ENCODE peak calls at places on chromosome 20, in five cellular contexts. X is thyroid gland, Q is skeletal muscle cell, O is fibroblast of lung, K is psoas muscle. S is an unnamed sample.

GRCh38 chr20:59177266-59178250 is 13.9 kb downstream of the ZNF831 start:
- DNase-seq in X (no peak), Q (no peak), O (no peak), K (no peak), S (no peak)

GRCh38 chr20:52683761-52684160 is 288.4 kb upstream of the TSHZ2 start:
- DNase-seq in X (no peak), Q (no peak), O (no peak), K (no peak), S (no peak)

GRCh38 chr20:18058661-18059467 is 1.1 kb upstream of the OVOL2 start:
- DNase-seq in X (peak), Q (no peak), O (no peak), K (no peak), S (no peak)

GRCh38 chr20:22584922-22585785 is 782 bp upstream of the FOXA2 start:
- DNase-seq in X (peak), Q (no peak), O (no peak), K (no peak), S (no peak)

GRCh38 chr20:38173237-38174156 is 8.4 kb upstream of the TGM2 start:
- DNase-seq in X (no peak), Q (peak), O (peak), K (no peak), S (peak)

GRCh38 chr20:46797201-46797600 is 87.8 kb downstream of the SLC2A10 start:
- DNase-seq in X (no peak), Q (no peak), O (no peak), K (no peak), S (no peak)

GRCh38 chr20:33162313-33162712 is 5.6 kb upstream of the BPIFA2 start:
- DNase-seq in X (no peak), Q (no peak), O (no peak), K (no peak), S (no peak)

GRCh38 chr20:36303831-36304230 is 2.3 kb upstream of the DLGAP4 start:
- DNase-seq in X (no peak), Q (no peak), O (no peak), K (no peak), S (no peak)

GRCh38 chr20:39767352-39767751 is 805.2 kb downstream of the DHX35 start:
- DNase-seq in X (no peak), Q (no peak), O (no peak), K (no peak), S (no peak)

GRCh38 chr20:49388790-49389189 is 93.7 kb downstream of the KCNB1 start:
- DNase-seq in X (no peak), Q (no peak), O (peak), K (no peak), S (no peak)

GRCh38 chr20:1267161-1267560 is 1.1 kb downstream of the SNPH start:
- DNase-seq in X (no peak), Q (no peak), O (no peak), K (no peak), S (no peak)

GRCh38 chr20:50315811-50316551 is 125.4 kb downstream of the CEBPB start:
- DNase-seq in X (no peak), Q (no peak), O (no peak), K (no peak), S (no peak)

GRCh38 chr20:31894980-31895675 is 24.7 kb downstream of the TTLL9 start:
- DNase-seq in X (peak), Q (peak), O (peak), K (peak), S (peak)

GRCh38 chr20:58075565-58075964 is 152.9 kb downstream of the ANKRD60 start:
- DNase-seq in X (no peak), Q (no peak), O (no peak), K (no peak), S (no peak)
- H3K4me3 ChIP-seq in X (no peak), Q (no peak), O (no peak), K (no peak), S (no peak)

DNA sequence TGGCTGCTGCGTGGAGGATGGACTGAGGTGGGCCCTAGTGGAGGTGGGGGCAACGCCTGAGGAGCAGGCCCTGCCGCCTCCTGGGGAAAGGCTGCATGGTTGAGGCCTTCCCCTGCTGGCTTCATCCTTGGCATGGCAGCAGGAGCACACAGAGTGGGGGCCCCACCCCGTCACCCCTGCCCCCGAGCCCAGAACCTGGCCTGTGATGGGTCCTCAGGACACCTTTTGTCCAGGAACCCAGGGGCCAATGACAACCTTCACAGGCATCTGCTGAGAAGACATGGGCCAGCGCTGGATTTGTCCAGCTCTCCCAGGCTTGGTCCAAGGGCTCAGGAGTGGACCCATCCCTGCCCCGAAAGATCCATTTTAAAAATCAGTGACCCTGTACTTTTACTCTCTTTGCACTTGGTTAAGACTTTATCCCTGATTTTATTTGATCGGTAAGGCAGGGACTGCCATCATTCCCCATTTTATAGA is 575 bp upstream of the SLC17A9 start:
- DNase-seq in X (no peak), Q (no peak), O (no peak), K (peak), S (no peak)
- H3K4me3 ChIP-seq in X (no peak), Q (peak), O (peak), K (peak), S (no peak)

GRCh38 chr20:8132632-8133587 is 844 bp downstream of the PLCB1 start:
- DNase-seq in X (peak), Q (no peak), O (peak), K (peak), S (peak)
- H3K4me3 ChIP-seq in X (peak), Q (peak), O (peak), K (peak), S (peak)

GRCh38 chr20:17023811-17024210 is 203.0 kb upstream of the PCSK2 start:
- DNase-seq in X (peak), Q (no peak), O (peak), K (no peak), S (no peak)

GRCh38 chr20:17023036-17023435 is 203.8 kb upstream of the PCSK2 start:
- DNase-seq in X (no peak), Q (no peak), O (no peak), K (no peak), S (no peak)

GRCh38 chr20:17026346-17026745 is 200.5 kb upstream of the PCSK2 start:
- DNase-seq in X (no peak), Q (no peak), O (peak), K (no peak), S (no peak)

GRCh38 chr20:17021481-17021880 is 205.4 kb upstream of the PCSK2 start:
- DNase-seq in X (no peak), Q (no peak), O (no peak), K (no peak), S (no peak)

GRCh38 chr20:17024513-17025105 is 202.2 kb upstream of the PCSK2 start:
- DNase-seq in X (no peak), Q (no peak), O (peak), K (no peak), S (no peak)
- H3K4me3 ChIP-seq in X (no peak), Q (no peak), O (no peak), K (no peak), S (no peak)

GRCh38 chr20:54506643-54507042 is 31.2 kb downstream of the DOK5 start:
- DNase-seq in X (no peak), Q (no peak), O (no peak), K (no peak), S (no peak)

GRCh38 chr20:54514020-54514607 is 38.7 kb downstream of the DOK5 start:
- DNase-seq in X (no peak), Q (no peak), O (no peak), K (no peak), S (no peak)

GRCh38 chr20:54512694-54513093 is 37.3 kb downstream of the DOK5 start:
- DNase-seq in X (no peak), Q (no peak), O (no peak), K (no peak), S (no peak)

GRCh38 chr20:54515788-54516324 is 40.5 kb downstream of the DOK5 start:
- DNase-seq in X (no peak), Q (no peak), O (no peak), K (no peak), S (no peak)

GRCh38 chr20:54510546-54511129 is 35.2 kb downstream of the DOK5 start:
- DNase-seq in X (peak), Q (no peak), O (peak), K (peak), S (no peak)
- H3K4me3 ChIP-seq in X (no peak), Q (no peak), O (no peak), K (no peak), S (no peak)

DNA sequence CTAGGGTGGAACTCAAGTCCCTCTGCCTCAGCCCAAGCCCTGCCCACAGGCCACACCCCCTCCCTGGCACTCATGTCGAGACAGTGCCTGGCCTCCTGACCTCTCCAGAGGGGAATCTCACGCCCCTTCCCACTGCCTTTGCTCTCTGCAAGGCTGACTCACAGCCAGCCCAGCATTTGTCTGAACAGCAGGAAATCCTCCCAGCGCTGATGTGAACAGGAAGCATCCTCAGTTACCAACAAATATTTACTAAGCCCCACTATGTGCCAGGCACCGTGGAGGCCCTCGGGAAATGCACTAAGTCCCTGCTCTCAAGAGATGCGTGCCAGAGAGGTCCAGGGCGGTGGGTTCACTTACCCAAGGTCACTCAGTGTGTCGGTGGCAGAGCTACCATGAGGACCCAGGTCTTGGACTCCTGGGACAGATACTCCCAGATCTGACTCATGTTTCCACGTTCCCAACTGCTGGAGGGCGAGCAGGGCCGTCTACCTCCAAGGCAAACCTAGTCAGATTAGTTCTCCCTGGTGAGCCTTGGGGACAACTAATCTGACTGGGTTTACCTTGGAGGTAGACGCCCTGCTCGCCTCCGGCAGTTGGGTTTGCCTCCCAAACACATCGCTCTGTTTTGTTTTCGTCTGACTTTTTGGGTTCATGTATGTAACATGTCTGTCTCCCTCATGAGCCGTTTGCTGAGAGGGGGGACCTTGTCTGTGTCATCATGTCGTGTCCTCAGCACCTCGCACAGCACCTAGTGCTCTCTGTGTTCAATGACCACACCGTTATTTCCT is 7.7 kb downstream of the ADA start:
- DNase-seq in X (peak), Q (peak), O (peak), K (peak), S (peak)
- H3K4me3 ChIP-seq in X (no peak), Q (no peak), O (no peak), K (no peak), S (no peak)

DNA sequence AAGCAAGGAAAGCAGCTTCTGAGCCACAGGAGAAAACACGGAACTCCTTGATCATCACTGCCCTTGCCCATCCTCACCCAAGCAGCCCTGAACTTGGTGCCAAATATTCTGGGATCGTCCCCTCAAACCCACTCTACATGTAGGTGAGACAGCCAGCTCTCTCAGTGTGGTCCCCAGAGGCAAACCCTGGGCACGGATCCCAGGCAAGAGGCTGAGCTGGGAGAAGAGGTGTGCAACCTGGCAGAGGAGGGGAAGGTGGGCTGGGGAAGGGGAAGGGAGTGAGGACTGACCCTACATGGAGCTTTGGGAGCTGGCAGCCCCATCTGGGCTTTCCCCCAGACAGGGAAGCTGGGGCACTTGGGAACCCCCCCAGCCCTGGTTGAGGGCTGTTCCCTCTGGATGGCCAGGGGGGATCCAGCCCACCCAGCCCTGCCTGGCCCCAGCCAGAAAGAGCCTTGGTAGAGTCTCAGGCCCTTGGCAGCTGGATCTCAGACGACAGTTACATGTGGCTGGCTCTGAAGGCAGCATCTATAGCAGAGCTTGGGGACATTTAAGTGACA is 186.2 kb upstream of the CST7 start:
- DNase-seq in X (no peak), Q (no peak), O (no peak), K (no peak), S (no peak)
- H3K4me3 ChIP-seq in X (no peak), Q (no peak), O (no peak), K (no peak), S (no peak)

S was measured in fibroblast of pulmonary artery.